ENCODE peak calls at places on chromosomes 16 and 17, in nine cellular contexts. One of them, this sample, is unnamed.
A peak's percentile ranks its signal among the peaks of the same experiment; 100 is the strongest.

GRCh38 chr17:76353004-76353598 is 615 bp downstream of the PRPSAP1 start:
- DNase-seq in right lobe of liver: peak; percentile 57
- DNase-seq in mammary epithelial cell: peak; percentile 47
- DNase-seq in kidney: peak; percentile 75
- DNase-seq in tibial nerve: no peak
- DNase-seq in uterus: no peak
- DNase-seq in breast epithelium: no peak
- DNase-seq in OCI-LY7: peak; percentile 34
- DNase-seq in ovary: peak; percentile 26
- DNase-seq in this sample: no peak

GRCh38 chr17:21193031-21193430 is 20.9 kb downstream of the TMEM11 start:
- DNase-seq in right lobe of liver: no peak
- DNase-seq in mammary epithelial cell: no peak
- DNase-seq in kidney: no peak
- DNase-seq in tibial nerve: no peak
- DNase-seq in uterus: no peak
- DNase-seq in breast epithelium: no peak
- DNase-seq in OCI-LY7: no peak
- DNase-seq in ovary: no peak
- DNase-seq in this sample: no peak

GRCh38 chr16:4263504-4264436 is 9.1 kb downstream of the TFAP4 start:
- DNase-seq in right lobe of liver: peak; percentile 59
- DNase-seq in mammary epithelial cell: no peak
- DNase-seq in kidney: peak; percentile 96
- DNase-seq in tibial nerve: peak; percentile 80
- DNase-seq in uterus: peak; percentile 92
- DNase-seq in breast epithelium: peak; percentile 61
- DNase-seq in OCI-LY7: peak; percentile 30
- DNase-seq in ovary: peak; percentile 96
- DNase-seq in this sample: no peak

GRCh38 chr16:70252355-70252988 is 732 bp upstream of the EXOSC6 start:
- DNase-seq in right lobe of liver: no peak
- DNase-seq in mammary epithelial cell: no peak
- DNase-seq in kidney: no peak
- DNase-seq in tibial nerve: no peak
- DNase-seq in uterus: no peak
- DNase-seq in breast epithelium: no peak
- DNase-seq in OCI-LY7: peak; percentile 13
- DNase-seq in ovary: no peak
- DNase-seq in this sample: no peak

GRCh38 chr17:41340934-41341861 is 9.4 kb downstream of the KRT33A start:
- DNase-seq in right lobe of liver: no peak
- DNase-seq in mammary epithelial cell: no peak
- DNase-seq in kidney: no peak
- DNase-seq in tibial nerve: no peak
- DNase-seq in uterus: no peak
- DNase-seq in breast epithelium: no peak
- DNase-seq in OCI-LY7: no peak
- DNase-seq in ovary: no peak
- DNase-seq in this sample: no peak

GRCh38 chr17:42182927-42183734 is 2.1 kb downstream of the HCRT start:
- DNase-seq in right lobe of liver: no peak
- DNase-seq in mammary epithelial cell: peak; percentile 16
- DNase-seq in kidney: no peak
- DNase-seq in tibial nerve: no peak
- DNase-seq in uterus: no peak
- DNase-seq in breast epithelium: no peak
- DNase-seq in OCI-LY7: no peak
- DNase-seq in ovary: no peak
- DNase-seq in this sample: no peak

GRCh38 chr16:51922476-51922875 is 624.5 kb downstream of the TOX3 start:
- DNase-seq in right lobe of liver: no peak
- DNase-seq in mammary epithelial cell: peak; percentile 70
- DNase-seq in kidney: no peak
- DNase-seq in tibial nerve: no peak
- DNase-seq in uterus: no peak
- DNase-seq in breast epithelium: no peak
- DNase-seq in OCI-LY7: no peak
- DNase-seq in ovary: no peak
- DNase-seq in this sample: no peak

GRCh38 chr17:3973498-3974137 is 9.4 kb upstream of the ATP2A3 start:
- DNase-seq in right lobe of liver: peak; percentile 26
- DNase-seq in mammary epithelial cell: no peak
- DNase-seq in kidney: peak; percentile 34
- DNase-seq in tibial nerve: no peak
- DNase-seq in uterus: no peak
- DNase-seq in breast epithelium: no peak
- DNase-seq in OCI-LY7: no peak
- DNase-seq in ovary: no peak
- DNase-seq in this sample: no peak

DNA sequence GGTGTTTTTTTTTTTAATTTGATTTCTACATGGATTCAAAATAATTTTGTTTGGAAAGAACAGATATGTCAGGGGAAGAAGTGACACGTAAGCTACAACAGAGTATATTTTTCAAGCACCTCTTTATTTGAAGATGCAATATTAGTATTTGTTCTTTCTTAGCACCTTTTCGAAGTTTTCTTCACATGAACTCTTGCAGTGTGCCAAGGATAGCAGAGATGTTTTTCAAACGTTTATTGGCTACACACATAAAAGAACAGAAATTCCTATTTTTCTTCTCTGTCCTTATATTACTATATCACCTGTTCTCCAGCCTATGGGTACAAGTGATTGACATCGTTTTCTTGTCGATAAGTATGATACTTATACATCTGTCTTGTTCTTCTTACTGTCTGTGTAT is 192.7 kb upstream of the TBX2 start:
- DNase-seq in right lobe of liver: no peak
- DNase-seq in mammary epithelial cell: no peak
- DNase-seq in kidney: no peak
- DNase-seq in tibial nerve: no peak
- DNase-seq in uterus: no peak
- DNase-seq in breast epithelium: no peak
- DNase-seq in OCI-LY7: no peak
- DNase-seq in ovary: no peak
- DNase-seq in this sample: no peak
- H3K4me1 ChIP-seq in right lobe of liver: no peaks in the 10 kb centered on the region
- H3K4me1 ChIP-seq in mammary epithelial cell: no peaks in the 10 kb centered on the region
- H3K4me1 ChIP-seq in kidney: peaks cover 14% of the 10 kb centered on the region
- H3K4me1 ChIP-seq in tibial nerve: peaks cover 12% of the 10 kb centered on the region
- H3K4me1 ChIP-seq in uterus: no peaks in the 10 kb centered on the region
- H3K4me1 ChIP-seq in breast epithelium: no peaks in the 10 kb centered on the region
- H3K4me1 ChIP-seq in OCI-LY7: no peaks in the 10 kb centered on the region
- H3K4me1 ChIP-seq in ovary: peaks cover 19% of the 10 kb centered on the region
- H3K4me1 ChIP-seq in this sample: peaks cover 11% of the 10 kb centered on the region

GRCh38 chr17:77736207-77736600 is 222.3 kb upstream of the TNRC6C start:
- DNase-seq in right lobe of liver: no peak
- DNase-seq in mammary epithelial cell: no peak
- DNase-seq in kidney: peak; percentile 56
- DNase-seq in tibial nerve: no peak
- DNase-seq in uterus: peak; percentile 63
- DNase-seq in breast epithelium: no peak
- DNase-seq in OCI-LY7: no peak
- DNase-seq in ovary: no peak
- DNase-seq in this sample: no peak

GRCh38 chr17:77735341-77736206 is 222.9 kb upstream of the TNRC6C start:
- DNase-seq in right lobe of liver: no peak
- DNase-seq in mammary epithelial cell: no peak
- DNase-seq in kidney: no peak
- DNase-seq in tibial nerve: no peak
- DNase-seq in uterus: peak; percentile 70
- DNase-seq in breast epithelium: no peak
- DNase-seq in OCI-LY7: no peak
- DNase-seq in ovary: peak; percentile 33
- DNase-seq in this sample: peak; percentile 41

GRCh38 chr17:77733576-77734296 is 224.8 kb upstream of the TNRC6C start:
- DNase-seq in right lobe of liver: no peak
- DNase-seq in mammary epithelial cell: no peak
- DNase-seq in kidney: no peak
- DNase-seq in tibial nerve: no peak
- DNase-seq in uterus: peak; percentile 17
- DNase-seq in breast epithelium: no peak
- DNase-seq in OCI-LY7: no peak
- DNase-seq in ovary: no peak
- DNase-seq in this sample: no peak

GRCh38 chr17:77735051-77735340 is 223.5 kb upstream of the TNRC6C start:
- DNase-seq in right lobe of liver: no peak
- DNase-seq in mammary epithelial cell: no peak
- DNase-seq in kidney: no peak
- DNase-seq in tibial nerve: no peak
- DNase-seq in uterus: no peak
- DNase-seq in breast epithelium: no peak
- DNase-seq in OCI-LY7: no peak
- DNase-seq in ovary: no peak
- DNase-seq in this sample: no peak

DNA sequence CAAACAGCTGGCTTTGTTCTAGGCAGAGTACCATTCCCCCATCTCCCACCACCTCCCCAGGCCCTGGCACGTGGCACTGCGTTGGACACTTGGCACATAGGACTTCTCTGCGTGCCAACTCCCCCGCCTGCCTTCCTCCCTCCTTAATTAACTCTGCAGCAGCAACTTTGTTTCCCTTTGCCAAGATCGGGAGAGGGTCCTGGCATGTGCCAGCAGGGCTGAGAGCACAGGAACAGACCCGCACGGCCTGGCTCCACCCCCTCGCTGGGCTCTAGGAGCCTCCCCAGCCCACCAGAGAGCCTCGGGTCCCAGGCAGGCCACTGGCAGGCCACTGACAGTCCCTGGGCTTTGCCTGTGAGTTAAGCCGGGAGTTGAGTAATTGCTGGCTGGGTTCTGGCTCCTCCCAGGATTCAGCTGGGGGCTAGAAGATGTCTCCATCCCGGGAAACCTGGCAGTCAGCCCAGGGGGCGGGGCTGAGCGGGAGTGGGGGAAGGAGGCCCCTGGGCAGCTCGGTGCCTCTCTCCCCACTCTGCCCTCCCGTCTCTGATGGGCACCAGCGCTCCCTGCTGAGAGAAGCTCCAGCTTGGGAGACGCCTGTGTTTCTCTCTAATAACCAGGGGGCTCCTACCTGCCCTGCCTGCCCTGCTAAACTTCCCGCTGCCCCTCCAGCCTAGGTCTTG is 224.0 kb upstream of the TNRC6C start:
- DNase-seq in right lobe of liver: no peak
- DNase-seq in mammary epithelial cell: no peak
- DNase-seq in kidney: peak; percentile 93
- DNase-seq in tibial nerve: peak; percentile 83
- DNase-seq in uterus: peak; percentile 96
- DNase-seq in breast epithelium: peak; percentile 89
- DNase-seq in OCI-LY7: no peak
- DNase-seq in ovary: peak; percentile 86
- DNase-seq in this sample: peak; percentile 78
- TF ChIP-seq CTCF in right lobe of liver: no peak
- TF ChIP-seq CTCF in mammary epithelial cell: no peak
- TF ChIP-seq CTCF in kidney: no peak
- TF ChIP-seq CTCF in tibial nerve: peak; percentile 21
- TF ChIP-seq CTCF in uterus: no peak
- TF ChIP-seq CTCF in breast epithelium: no peak
- TF ChIP-seq CTCF in OCI-LY7: no peak
- TF ChIP-seq CTCF in ovary: no peak
- TF ChIP-seq CTCF in this sample: no peak

GRCh38 chr17:10748475-10749110 is 18.8 kb upstream of the TMEM220 start:
- DNase-seq in right lobe of liver: no peak
- DNase-seq in mammary epithelial cell: no peak
- DNase-seq in kidney: no peak
- DNase-seq in tibial nerve: no peak
- DNase-seq in uterus: no peak
- DNase-seq in breast epithelium: no peak
- DNase-seq in OCI-LY7: no peak
- DNase-seq in ovary: no peak
- DNase-seq in this sample: no peak

GRCh38 chr17:10751569-10751968 is 21.7 kb upstream of the TMEM220 start:
- DNase-seq in right lobe of liver: no peak
- DNase-seq in mammary epithelial cell: no peak
- DNase-seq in kidney: no peak
- DNase-seq in tibial nerve: no peak
- DNase-seq in uterus: no peak
- DNase-seq in breast epithelium: no peak
- DNase-seq in OCI-LY7: no peak
- DNase-seq in ovary: no peak
- DNase-seq in this sample: no peak

GRCh38 chr17:10754109-10754508 is 24.3 kb upstream of the TMEM220 start:
- DNase-seq in right lobe of liver: no peak
- DNase-seq in mammary epithelial cell: no peak
- DNase-seq in kidney: no peak
- DNase-seq in tibial nerve: no peak
- DNase-seq in uterus: no peak
- DNase-seq in breast epithelium: no peak
- DNase-seq in OCI-LY7: peak; percentile 33
- DNase-seq in ovary: peak; percentile 33
- DNase-seq in this sample: no peak

GRCh38 chr17:10752696-10753095 is 22.9 kb upstream of the TMEM220 start:
- DNase-seq in right lobe of liver: no peak
- DNase-seq in mammary epithelial cell: no peak
- DNase-seq in kidney: no peak
- DNase-seq in tibial nerve: no peak
- DNase-seq in uterus: no peak
- DNase-seq in breast epithelium: no peak
- DNase-seq in OCI-LY7: no peak
- DNase-seq in ovary: no peak
- DNase-seq in this sample: no peak

DNA sequence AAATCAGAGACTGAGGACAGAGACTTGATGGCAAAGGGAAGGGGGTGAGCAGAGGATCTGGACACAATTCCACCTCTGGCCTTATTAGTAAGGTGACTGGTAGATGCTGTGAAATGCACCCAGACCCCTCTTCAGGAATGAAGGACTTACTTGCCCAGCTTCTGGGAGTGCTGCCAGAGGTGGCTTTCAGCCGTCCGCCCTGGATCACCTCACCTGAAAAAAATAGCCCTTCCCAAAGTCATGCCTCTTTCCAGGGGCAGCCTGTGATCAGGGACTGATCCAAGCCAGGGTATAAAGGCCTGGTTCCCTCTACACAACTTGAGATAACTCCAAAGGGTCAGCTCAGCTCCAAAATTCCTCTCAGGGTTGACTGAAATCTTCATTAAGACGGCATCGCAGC is 20.4 kb upstream of the TMEM220 start:
- DNase-seq in right lobe of liver: no peak
- DNase-seq in mammary epithelial cell: no peak
- DNase-seq in kidney: no peak
- DNase-seq in tibial nerve: no peak
- DNase-seq in uterus: no peak
- DNase-seq in breast epithelium: no peak
- DNase-seq in OCI-LY7: no peak
- DNase-seq in ovary: no peak
- DNase-seq in this sample: no peak
- H3K4me1 ChIP-seq in right lobe of liver: no peaks in the 10 kb centered on the region
- H3K4me1 ChIP-seq in mammary epithelial cell: no peaks in the 10 kb centered on the region
- H3K4me1 ChIP-seq in kidney: no peaks in the 10 kb centered on the region
- H3K4me1 ChIP-seq in tibial nerve: no peaks in the 10 kb centered on the region
- H3K4me1 ChIP-seq in uterus: no peaks in the 10 kb centered on the region
- H3K4me1 ChIP-seq in breast epithelium: no peaks in the 10 kb centered on the region
- H3K4me1 ChIP-seq in OCI-LY7: no peaks in the 10 kb centered on the region
- H3K4me1 ChIP-seq in ovary: no peaks in the 10 kb centered on the region
- H3K4me1 ChIP-seq in this sample: no peaks in the 10 kb centered on the region

DNA sequence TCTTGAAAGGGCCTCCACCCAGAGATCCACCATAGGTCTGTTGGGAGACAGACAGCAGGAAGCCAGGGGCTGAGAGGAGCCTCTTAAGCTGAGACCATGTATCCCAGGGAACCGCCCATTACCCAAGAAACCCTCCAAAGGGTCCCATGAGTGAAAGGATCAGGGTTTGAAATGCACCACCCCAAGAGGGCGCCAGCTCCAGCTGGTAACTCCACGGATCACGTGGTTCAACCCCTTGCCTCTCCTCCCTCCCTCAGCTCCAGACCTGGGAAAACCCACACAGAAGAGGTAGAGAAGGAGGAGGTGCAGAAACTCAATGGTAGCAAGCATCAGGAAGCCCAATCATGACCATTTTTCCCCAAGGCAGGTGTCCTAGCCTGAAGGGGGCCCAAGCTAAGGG is 148.7 kb downstream of the AIPL1 start:
- DNase-seq in right lobe of liver: no peak
- DNase-seq in mammary epithelial cell: peak; percentile 16
- DNase-seq in kidney: no peak
- DNase-seq in tibial nerve: no peak
- DNase-seq in uterus: no peak
- DNase-seq in breast epithelium: no peak
- DNase-seq in OCI-LY7: no peak
- DNase-seq in ovary: no peak
- DNase-seq in this sample: no peak
- TF ChIP-seq CTCF in right lobe of liver: no peak
- TF ChIP-seq CTCF in mammary epithelial cell: peak; percentile 15
- TF ChIP-seq CTCF in kidney: no peak
- TF ChIP-seq CTCF in tibial nerve: no peak
- TF ChIP-seq CTCF in uterus: no peak
- TF ChIP-seq CTCF in breast epithelium: no peak
- TF ChIP-seq CTCF in OCI-LY7: peak; percentile 31
- TF ChIP-seq CTCF in ovary: no peak
- TF ChIP-seq CTCF in this sample: no peak

This sample was measured in thoracic aorta.